ENCODE peak calls at places on chromosomes 11 and 22, in four cellular contexts. X is B cell, L is fibroblast of mammary gland, G is GM13976. W is an unnamed sample.

GRCh38 chr11:12362857-12363256 is 14.5 kb upstream of the PARVA start:
- DNase-seq in X (no peak), L (no peak), G (no peak), W (no peak)

GRCh38 chr11:46729110-46730027 is 10.4 kb downstream of the F2 start:
- DNase-seq in X (no peak), L (peak), G (no peak), W (no peak)

GRCh38 chr11:65615950-65616574 is 486 bp downstream of the PCNX3 start:
- DNase-seq in X (no peak), L (no peak), G (peak), W (peak)

GRCh38 chr11:114368918-114369680 is 31.2 kb downstream of the C11orf71 start:
- DNase-seq in X (no peak), L (no peak), G (no peak), W (no peak)

GRCh38 chr11:114440121-114440860 is 1.0 kb downstream of the REXO2 start:
- DNase-seq in X (no peak), L (no peak), G (no peak), W (no peak)

GRCh38 chr11:83713701-83714100 is 427.5 kb upstream of the CCDC90B start:
- DNase-seq in X (no peak), L (peak), G (no peak), W (no peak)

GRCh38 chr11:95140397-95141030 is 50.9 kb downstream of the ENDOD1 start:
- DNase-seq in X (no peak), L (peak), G (no peak), W (no peak)

GRCh38 chr11:130114726-130115125 is 44.9 kb upstream of the ST14 start:
- DNase-seq in X (no peak), L (no peak), G (no peak), W (no peak)

GRCh38 chr22:23106906-23107367 is 34.9 kb downstream of the RSPH14 start:
- DNase-seq in X (no peak), L (no peak), G (no peak), W (no peak)

GRCh38 chr11:69468236-69468635 is 13.2 kb upstream of the LINC01488 start:
- DNase-seq in X (no peak), L (no peak), G (no peak), W (no peak)

GRCh38 chr11:107799245-107799859 is 59.2 kb downstream of the SLC35F2 start:
- DNase-seq in X (peak), L (peak), G (peak), W (peak)

GRCh38 chr11:1326435-1327063 is 17.1 kb upstream of the TOLLIP start:
- DNase-seq in X (no peak), L (peak), G (no peak), W (no peak)

GRCh38 chr22:40714514-40714966 is 35.3 kb downstream of the MCHR1 start:
- DNase-seq in X (no peak), L (peak), G (no peak), W (no peak)

GRCh38 chr22:24563246-24563645 is 7.4 kb downstream of the SNRPD3 start:
- DNase-seq in X (no peak), L (no peak), G (no peak), W (no peak)

GRCh38 chr11:85076535-85077330 is 550.4 kb downstream of the DLG2 start:
- DNase-seq in X (no peak), L (peak), G (no peak), W (no peak)

GRCh38 chr11:126436209-126436608 is 80.7 kb downstream of the ST3GAL4 start:
- DNase-seq in X (no peak), L (no peak), G (no peak), W (no peak)

GRCh38 chr11:126335463-126335760 is 20.1 kb upstream of the ST3GAL4 start:
- DNase-seq in X (no peak), L (no peak), G (no peak), W (no peak)

GRCh38 chr11:86490582-86490981 is 115.9 kb downstream of the CCDC81 start:
- DNase-seq in X (no peak), L (peak), G (no peak), W (no peak)

GRCh38 chr11:34495239-34495723 is 18.3 kb downstream of the ELF5 start:
- DNase-seq in X (no peak), L (no peak), G (no peak), W (no peak)

GRCh38 chr11:12430351-12430750 is 53.0 kb downstream of the PARVA start:
- DNase-seq in X (no peak), L (peak), G (no peak), W (no peak)

GRCh38 chr11:109424893-109425292 is 2.9 kb downstream of the C11orf87 start:
- DNase-seq in X (no peak), L (no peak), G (peak), W (peak)

GRCh38 chr11:92527467-92527866 is 302.8 kb downstream of the FAT3 start:
- DNase-seq in X (no peak), L (no peak), G (no peak), W (no peak)

GRCh38 chr11:70786021-70786665 is 387.8 kb downstream of the CTTN start:
- DNase-seq in X (no peak), L (no peak), G (no peak), W (no peak)

GRCh38 chr11:69270929-69271328 is 23.0 kb upstream of the MYEOV start:
- DNase-seq in X (no peak), L (no peak), G (no peak), W (no peak)

GRCh38 chr11:123307276-123307675 is 112.2 kb upstream of the CLMP start:
- DNase-seq in X (no peak), L (no peak), G (no peak), W (no peak)

GRCh38 chr11:126061707-126062678 is 673 bp downstream of the CDON start:
- DNase-seq in X (peak), L (peak), G (peak), W (peak)

GRCh38 chr22:37802310-37803194 is 5.2 kb upstream of the GCAT start:
- DNase-seq in X (peak), L (no peak), G (no peak), W (peak)

GRCh38 chr22:47012589-47013365 is 250.3 kb downstream of the TBC1D22A start:
- DNase-seq in X (no peak), L (no peak), G (no peak), W (no peak)

GRCh38 chr22:22827187-22827948 is 60.2 kb upstream of the IGLL5 start:
- DNase-seq in X (no peak), L (no peak), G (no peak), W (no peak)

GRCh38 chr11:19628018-19628417 is 84.6 kb upstream of the NAV2 start:
- DNase-seq in X (no peak), L (peak), G (no peak), W (no peak)

GRCh38 chr22:24512043-24512442 is 16.9 kb downstream of the UPB1 start:
- DNase-seq in X (no peak), L (no peak), G (no peak), W (no peak)

GRCh38 chr22:27100789-27101188 is 443.4 kb downstream of the MIAT start:
- DNase-seq in X (no peak), L (no peak), G (no peak), W (peak)

GRCh38 chr11:129853508-129854228 is 38.0 kb downstream of the TMEM45B start:
- DNase-seq in X (no peak), L (peak), G (no peak), W (no peak)

GRCh38 chr22:48436201-48436931 is 1391.3 kb downstream of the BRD1 start:
- DNase-seq in X (no peak), L (no peak), G (no peak), W (no peak)

GRCh38 chr11:38460901-38461300 is 1862.9 kb upstream of the RAG2 start:
- DNase-seq in X (no peak), L (peak), G (no peak), W (no peak)

DNA sequence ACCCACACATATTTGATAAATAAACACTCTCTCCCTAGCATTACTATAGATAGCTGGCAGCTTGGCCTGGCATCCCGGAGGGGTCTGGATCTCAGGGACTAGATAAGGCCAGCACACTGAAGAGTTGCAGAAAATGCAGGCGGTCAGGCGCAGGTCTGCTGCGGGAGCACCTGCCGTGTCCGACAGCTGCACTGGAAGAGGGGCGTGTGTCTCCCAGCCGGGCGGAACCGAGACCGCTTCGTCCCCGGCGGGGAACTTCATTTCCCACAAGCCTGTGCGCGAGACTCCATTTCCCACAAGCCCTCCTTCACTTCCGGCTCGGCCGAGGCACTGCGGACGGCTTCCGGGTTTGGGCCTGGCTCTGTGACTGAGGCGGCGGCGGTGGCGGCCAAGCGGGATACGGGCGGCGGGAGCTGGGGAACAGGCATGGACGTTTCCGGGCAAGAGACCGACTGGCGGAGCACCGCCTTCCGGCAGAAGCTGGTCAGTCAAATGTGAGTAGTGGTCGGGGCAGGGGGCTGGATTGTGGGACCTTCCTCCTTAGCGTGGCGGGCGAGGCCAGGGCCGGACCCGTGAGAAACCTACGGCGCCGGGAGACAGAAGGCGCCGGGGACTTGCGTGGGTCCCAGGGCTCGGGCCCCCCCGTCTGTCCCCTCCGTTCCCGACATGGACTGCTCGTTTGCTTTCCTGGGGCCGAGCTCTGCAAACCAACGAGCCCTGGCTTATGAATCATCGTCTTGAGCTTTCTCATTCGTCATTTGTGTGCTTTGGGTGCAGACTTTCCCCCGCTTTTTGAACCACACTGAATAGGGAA is at the start of gene MED15:
- DNase-seq in X (peak), L (peak), G (peak), W (peak)
- TF ChIP-seq CTCF in X (no peak), L (no peak), G (no peak), W (no peak)

DNA sequence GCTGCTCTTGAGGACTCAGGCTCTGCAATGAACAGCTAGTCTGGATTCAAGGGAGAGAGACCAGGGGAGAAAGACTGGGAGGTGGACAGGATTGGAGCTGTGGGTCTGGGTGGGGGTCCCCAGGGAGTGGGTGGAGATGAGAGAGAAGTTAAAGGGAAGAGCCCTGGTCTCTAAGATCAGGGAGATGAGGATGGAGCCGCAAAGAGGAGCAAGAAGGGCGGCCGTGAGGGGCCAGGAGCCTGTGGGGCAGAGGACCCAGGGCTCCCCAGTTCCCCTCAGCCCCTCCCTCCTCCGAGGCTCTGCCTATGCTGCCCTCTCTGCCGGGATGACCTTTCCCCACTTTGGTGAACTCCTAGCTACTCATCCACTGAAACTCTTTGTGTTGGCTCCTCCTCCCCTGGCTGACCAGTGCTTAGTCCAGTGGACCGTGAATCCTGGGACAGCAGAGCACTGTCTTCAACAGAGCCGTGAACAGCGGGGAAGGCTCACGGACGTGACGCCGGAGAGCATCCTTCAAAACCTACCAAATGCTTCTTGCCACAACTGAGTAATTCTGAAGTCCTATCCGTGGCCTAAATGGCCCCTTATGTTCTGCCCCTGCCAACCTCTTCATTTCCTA is 16.4 kb upstream of the RFPL3 start:
- DNase-seq in X (no peak), L (no peak), G (no peak), W (no peak)
- TF ChIP-seq CTCF in X (no peak), L (no peak), G (no peak), W (no peak)

GRCh38 chr11:15707971-15708370 is 593.2 kb downstream of the INSC start:
- DNase-seq in X (no peak), L (no peak), G (no peak), W (no peak)
- TF ChIP-seq CTCF in X (no peak), L (no peak), G (no peak), W (no peak)

GRCh38 chr11:2559527-2560311 is 114.9 kb downstream of the KCNQ1 start:
- DNase-seq in X (no peak), L (no peak), G (no peak), W (no peak)
- TF ChIP-seq CTCF in X (no peak), L (no peak), G (no peak), W (no peak)

W was measured in endothelial cell.